ENCODE peak calls at places on chromosome 19, in eight cellular contexts. E is lung microvascular endothelial cell; P is activated T-cell treated with anti-CD3 and anti-CD28 coated beads, Interleukin-2, amount 50 U/mL, for 4 hours; Q is LHCN-M2; Y is GM03348; G is A549; D is progenitor cell of endocrine pancreas; U is stimulated activated CD8-positive, alpha-beta memory T cell treated with anti-CD3 and anti-CD28 coated beads, Interleukin-4, amount 100 ng/mL, for 24 hours. X is an unnamed sample.

GRCh38 chr19:33064117-33064777 is 441 bp downstream of the RHPN2 start:
- DNase-seq in E (peak; percentile 17), D (peak; percentile 59), Q (no peak), G (no peak), U (peak; percentile 7), P (peak; percentile 7), Y (peak; percentile 30), X (no peak)

GRCh38 chr19:13747098-13747453 is 17.2 kb upstream of the MRI1 start:
- DNase-seq in Q (no peak), D (no peak), P (no peak), G (no peak), E (no peak), Y (no peak), U (no peak), X (no peak)

GRCh38 chr19:56091066-56091490 is 30.0 kb downstream of the ZNF787 start:
- DNase-seq in Y (no peak), E (no peak), P (no peak), D (no peak), U (no peak), Q (peak; percentile 46), G (no peak), X (no peak)

GRCh38 chr19:38538793-38539528 is 78.8 kb downstream of the MAP4K1 start:
- DNase-seq in Q (no peak), Y (no peak), P (no peak), E (no peak), G (no peak), D (no peak), U (no peak), X (no peak)

GRCh38 chr19:48868196-48868886 is at the start of gene PLEKHA4:
- DNase-seq in D (no peak), Q (peak; percentile 58), E (peak; percentile 63), U (no peak), P (no peak), G (no peak), Y (peak; percentile 90), X (peak; percentile 79)

GRCh38 chr19:28727835-28728159 is 485.2 kb downstream of the UQCRFS1 start:
- DNase-seq in U (no peak), Y (no peak), P (no peak), D (no peak), E (no peak), G (no peak), Q (no peak), X (no peak)

GRCh38 chr19:5585461-5586299 is 17.9 kb upstream of the TINCR start:
- DNase-seq in E (peak; percentile 46), Y (no peak), P (peak; percentile 40), G (no peak), D (no peak), U (peak; percentile 34), Q (no peak), X (peak; percentile 85)

GRCh38 chr19:18612772-18613588 is at the start of gene TMEM59L:
- DNase-seq in P (peak; percentile 43), E (no peak), D (no peak), Y (peak; percentile 53), G (no peak), Q (no peak), U (no peak), X (no peak)

GRCh38 chr19:17488593-17489391 is 18.5 kb downstream of the SLC27A1 start:
- DNase-seq in Y (no peak), E (peak; percentile 93), Q (no peak), U (peak; percentile 75), P (peak; percentile 68), D (peak; percentile 83), G (no peak), X (peak; percentile 59)

GRCh38 chr19:41811036-41811435 is 14.6 kb downstream of the CEACAM3 start:
- DNase-seq in Y (no peak), Q (no peak), U (no peak), E (no peak), D (no peak), P (no peak), G (no peak), X (no peak)

GRCh38 chr19:45423033-45423588 is 606 bp downstream of the ERCC1 start:
- DNase-seq in Y (no peak), E (no peak), D (no peak), G (peak; percentile 7), Q (no peak), P (peak; percentile 74), U (no peak), X (no peak)

GRCh38 chr19:16886305-16886880 is 2.4 kb upstream of the F2RL3 start:
- DNase-seq in E (peak; percentile 58), G (no peak), P (no peak), Y (no peak), Q (peak; percentile 20), U (no peak), D (no peak), X (no peak)

GRCh38 chr19:4877753-4878490 is 10.5 kb upstream of the PLIN3 start:
- DNase-seq in P (no peak), U (no peak), D (no peak), G (no peak), E (no peak), Q (peak; percentile 92), Y (no peak), X (peak; percentile 91)

GRCh38 chr19:7902796-7903243 is 857 bp upstream of the MAP2K7 start:
- DNase-seq in G (no peak), D (no peak), Q (no peak), P (no peak), Y (no peak), U (no peak), E (no peak), X (no peak)

GRCh38 chr19:45074744-45075143 is 1.5 kb downstream of the ZNF296 start:
- DNase-seq in D (no peak), Y (no peak), G (no peak), U (no peak), Q (no peak), E (no peak), P (no peak), X (no peak)

GRCh38 chr19:45958320-45958719 is 15.3 kb downstream of the NOVA2 start:
- DNase-seq in G (no peak), E (no peak), P (no peak), Q (no peak), U (no peak), D (no peak), Y (no peak), X (no peak)

GRCh38 chr19:13053761-13054604 is 48.7 kb downstream of the LYL1 start:
- DNase-seq in D (peak; percentile 50), Y (peak; percentile 93), U (no peak), P (no peak), E (peak; percentile 92), Q (peak; percentile 90), G (no peak), X (peak; percentile 99)

GRCh38 chr19:33819875-33820781 is 23.5 kb downstream of the KCTD15 start:
- DNase-seq in Q (no peak), Y (peak; percentile 92), P (peak; percentile 34), E (peak; percentile 45), D (peak; percentile 46), U (peak; percentile 48), G (peak; percentile 93), X (no peak)

GRCh38 chr19:56969726-56970125 is 129.2 kb upstream of the PEG3 start:
- DNase-seq in Y (no peak), Q (no peak), U (no peak), E (no peak), P (no peak), G (no peak), D (no peak), X (no peak)

GRCh38 chr19:3515891-3516422 is 9.8 kb downstream of the FZR1 start:
- DNase-seq in E (no peak), U (no peak), Q (no peak), P (no peak), G (no peak), D (no peak), Y (no peak), X (no peak)

GRCh38 chr19:55352040-55352439 is 2.5 kb downstream of the COX6B2 start:
- DNase-seq in E (no peak), G (no peak), U (no peak), Y (no peak), Q (no peak), P (no peak), D (no peak), X (no peak)

GRCh38 chr19:48757741-48758144 is 2.4 kb downstream of the FGF21 start:
- DNase-seq in Q (no peak), U (no peak), D (no peak), P (no peak), E (no peak), G (no peak), Y (no peak), X (no peak)

GRCh38 chr19:29129148-29129547 is 83.8 kb downstream of the UQCRFS1 start:
- DNase-seq in D (no peak), P (no peak), U (no peak), G (no peak), E (no peak), Q (no peak), Y (no peak), X (no peak)

GRCh38 chr19:50798943-50799851 is 9.0 kb downstream of the ACP4 start:
- DNase-seq in E (no peak), G (no peak), U (no peak), Y (no peak), D (no peak), Q (no peak), P (no peak), X (no peak)

GRCh38 chr19:2720777-2721569 is at the start of gene DIRAS1:
- DNase-seq in G (no peak), E (no peak), Y (peak; percentile 78), P (no peak), Q (no peak), D (peak; percentile 41), U (no peak), X (no peak)

X was measured in SJCRH30.